ENCODE peak calls at places on chromosomes 13 and 19, in four cellular contexts. D is H1, R is GM12878, O is K562. Q is an unnamed sample.

GRCh38 chr13:54563286-54563685 is 1534.7 kb downstream of the OLFM4 start:
- DNase-seq in D (no peak), R (no peak), O (no peak), Q (no peak)

GRCh38 chr13:60922526-60923231 is 493.0 kb downstream of the PCDH20 start:
- DNase-seq in D (no peak), R (no peak), O (no peak), Q (no peak)

GRCh38 chr13:65600702-65601101 is 1629.4 kb downstream of the PCDH9 start:
- DNase-seq in D (no peak), R (no peak), O (no peak), Q (no peak)

GRCh38 chr13:30450066-30450465 is 15.7 kb downstream of the HMGB1 start:
- DNase-seq in D (no peak), R (no peak), O (no peak), Q (no peak)

GRCh38 chr19:30169196-30169900 is 202.8 kb upstream of the ZNF536 start:
- DNase-seq in D (no peak), R (no peak), O (no peak), Q (no peak)

GRCh38 chr13:29752175-29752574 is 98.2 kb downstream of the UBL3 start:
- DNase-seq in D (no peak), R (no peak), O (no peak), Q (no peak)

GRCh38 chr19:42606660-42607351 is 12.1 kb upstream of the CEACAM8 start:
- DNase-seq in D (peak; percentile 44), R (no peak), O (peak; percentile 75), Q (peak; percentile 39)

GRCh38 chr13:66967825-66968597 is 262.1 kb downstream of the PCDH9 start:
- DNase-seq in D (no peak), R (no peak), O (no peak), Q (no peak)

GRCh38 chr19:13987101-13987890 is 18.8 kb downstream of the RFX1 start:
- DNase-seq in D (no peak), R (no peak), O (no peak), Q (no peak)

GRCh38 chr19:13208131-13208963 is 58.1 kb downstream of the IER2 start:
- DNase-seq in D (no peak), R (peak; percentile 77), O (no peak), Q (no peak)

GRCh38 chr13:25214371-25215252 is 42.5 kb upstream of the AMER2 start:
- DNase-seq in D (no peak), R (no peak), O (no peak), Q (no peak)

GRCh38 chr13:32905063-32905863 is 111.0 kb upstream of the KL start:
- DNase-seq in D (no peak), R (peak; percentile 78), O (no peak), Q (no peak)

GRCh38 chr19:3707868-3708206 is 347 bp upstream of the TJP3 start:
- DNase-seq in D (no peak), R (no peak), O (no peak), Q (no peak)

GRCh38 chr13:94660695-94661324 is 51.5 kb downstream of the SOX21 start:
- DNase-seq in D (no peak), R (no peak), O (peak; percentile 28), Q (no peak)

GRCh38 chr13:72379581-72379980 is 347.8 kb downstream of the MZT1 start:
- DNase-seq in D (no peak), R (no peak), O (no peak), Q (no peak)

GRCh38 chr19:7348587-7349230 is at the start of gene ARHGEF18:
- DNase-seq in D (no peak), R (peak; percentile 59), O (no peak), Q (no peak)

GRCh38 chr13:92826197-92826596 is 400.4 kb upstream of the GPC6 start:
- DNase-seq in D (no peak), R (no peak), O (no peak), Q (no peak)

GRCh38 chr19:35718345-35719041 is 690 bp downstream of the KMT2B start:
- DNase-seq in D (no peak), R (no peak), O (no peak), Q (no peak)

GRCh38 chr13:56352356-56352755 is 788.4 kb upstream of the PRR20A start:
- DNase-seq in D (no peak), R (no peak), O (no peak), Q (no peak)

GRCh38 chr13:42066542-42066941 is 18.1 kb downstream of the DGKH start:
- DNase-seq in D (no peak), R (no peak), O (no peak), Q (no peak)

GRCh38 chr19:29001006-29001921 is 211.7 kb downstream of the UQCRFS1 start:
- DNase-seq in D (no peak), R (no peak), O (no peak), Q (no peak)

GRCh38 chr19:39111593-39112199 is 13.9 kb upstream of the PAK4 start:
- DNase-seq in D (no peak), R (no peak), O (peak; percentile 50), Q (no peak)

GRCh38 chr19:35216833-35217707 is 11.5 kb downstream of the FAM187B start:
- DNase-seq in D (no peak), R (no peak), O (no peak), Q (no peak)

GRCh38 chr19:18009412-18010066 is 1.6 kb downstream of the ARRDC2 start:
- DNase-seq in D (no peak), R (no peak), O (peak; percentile 3), Q (no peak)

GRCh38 chr13:26509491-26509890 is 48.0 kb upstream of the WASF3 start:
- DNase-seq in D (no peak), R (no peak), O (no peak), Q (no peak)

GRCh38 chr13:26503826-26504594 is 53.5 kb upstream of the WASF3 start:
- DNase-seq in D (no peak), R (no peak), O (no peak), Q (no peak)

GRCh38 chr13:26513931-26514330 is 43.6 kb upstream of the WASF3 start:
- DNase-seq in D (no peak), R (no peak), O (no peak), Q (no peak)

DNA sequence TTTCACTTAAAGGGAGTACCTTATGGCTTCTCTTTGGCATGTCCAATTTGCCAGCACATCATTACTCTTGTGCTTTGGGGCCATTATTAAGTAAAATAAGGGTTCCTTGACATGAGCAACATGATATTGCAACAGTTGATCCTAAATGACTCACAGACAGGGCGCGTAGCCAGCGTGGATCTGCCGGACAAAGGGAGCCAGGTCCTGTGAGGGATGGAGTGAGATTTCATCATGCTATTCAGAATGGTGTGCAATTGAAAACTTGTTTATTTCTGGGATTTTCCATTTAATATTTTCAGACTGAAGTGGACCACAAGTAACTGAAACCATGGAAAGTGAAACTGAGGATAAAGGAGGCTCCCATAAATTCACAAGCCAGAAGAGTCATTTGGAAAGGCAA is 48.6 kb upstream of the WASF3 start:
- DNase-seq in D (no peak), R (no peak), O (no peak), Q (no peak)
- TF ChIP-seq ZNF274 in D (no peak), R (no peak), O (no peak), Q (no peak)

GRCh38 chr13:81606074-81606473 is 1265.1 kb upstream of the SPRY2 start:
- DNase-seq in D (no peak), R (no peak), O (no peak), Q (no peak)

GRCh38 chr13:81610613-81611012 is 1269.7 kb upstream of the SPRY2 start:
- DNase-seq in D (no peak), R (no peak), O (no peak), Q (no peak)

DNA sequence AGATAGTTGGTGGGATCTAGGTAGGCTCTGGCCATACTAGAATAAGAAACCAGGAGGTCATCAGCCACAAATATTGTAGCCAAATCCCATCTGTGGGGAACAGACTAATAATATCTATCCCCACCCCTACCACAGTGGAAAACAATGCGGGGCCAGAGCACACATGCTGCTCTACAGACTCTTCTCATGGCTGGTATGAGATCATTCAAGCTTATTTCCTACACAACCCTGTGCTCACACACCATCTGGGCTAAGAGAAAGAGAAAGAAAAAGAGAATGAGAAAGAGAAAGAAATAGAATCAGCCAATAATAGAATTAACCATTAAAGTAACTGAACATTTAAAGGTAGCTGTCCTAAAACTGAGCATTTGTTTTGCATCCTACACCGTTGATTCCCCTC is 1268.4 kb upstream of the SPRY2 start:
- DNase-seq in D (no peak), R (no peak), O (no peak), Q (no peak)
- TF ChIP-seq ZNF274 in D (no peak), R (no peak), O (no peak), Q (no peak)

GRCh38 chr19:45782162-45782623 is at the start of gene DMPK:
- DNase-seq in D (no peak), R (no peak), O (no peak), Q (no peak)

GRCh38 chr19:45780448-45781281 is 1.6 kb downstream of the DMPK start:
- DNase-seq in D (no peak), R (no peak), O (no peak), Q (no peak)

GRCh38 chr19:45780146-45780447 is 2.2 kb downstream of the DMPK start:
- DNase-seq in D (no peak), R (no peak), O (no peak), Q (no peak)

GRCh38 chr19:45782820-45783785 is 813 bp upstream of the DMPK start:
- DNase-seq in D (no peak), R (no peak), O (no peak), Q (no peak)

GRCh38 chr19:45781282-45782161 is 768 bp downstream of the DMPK start:
- DNase-seq in D (no peak), R (no peak), O (no peak), Q (no peak)
- TF ChIP-seq ZNF274 in D (no peak), R (no peak), O (no peak), Q (no peak)

GRCh38 chr19:53455828-53456227 is 11.7 kb upstream of the ZNF813 start:
- DNase-seq in D (no peak), R (no peak), O (no peak), Q (no peak)
- TF ChIP-seq ZNF274 in D (no peak), R (no peak), O (peak; percentile 49), Q (peak; percentile 47)

GRCh38 chr19:37973666-37974065 is 66.7 kb downstream of the SIPA1L3 start:
- DNase-seq in D (no peak), R (no peak), O (no peak), Q (no peak)
- TF ChIP-seq ZNF274 in D (no peak), R (no peak), O (no peak), Q (no peak)

GRCh38 chr19:10603084-10603872 is 16.2 kb upstream of the AP1M2 start:
- DNase-seq in D (no peak), R (peak; percentile 70), O (peak; percentile 64), Q (no peak)
- TF ChIP-seq ZNF274 in D (no peak), R (no peak), O (no peak), Q (no peak)